ENCODE peak calls at places on chromosomes 4 and X, in six cellular contexts. J is activated naive CD8-positive, alpha-beta T cell treated with anti-CD3 and anti-CD28 coated beads, Interleukin-2, amount 50 U/mL, for 24 hours; D is WTC11; W is T follicular helper cell; E is AG04450; G is testis. L is an unnamed sample.

GRCh38 chr4:173009129-173009823 is 159.3 kb upstream of the GALNT7 start:
- DNase-seq in J (no peak), D (no peak), W (no peak), E (no peak), G (no peak), L (no peak)

GRCh38 chrX:27336466-27337091 is 126.6 kb downstream of the PPP4R3C start:
- DNase-seq in J (peak), D (peak), W (peak), E (no peak), G (peak), L (peak)

GRCh38 chr4:165986956-165987698 is 114.1 kb downstream of the TLL1 start:
- DNase-seq in J (no peak), D (no peak), W (no peak), E (no peak), G (no peak), L (no peak)

GRCh38 chr4:2937146-2937857 is 25.9 kb downstream of the NOP14 start:
- DNase-seq in J (peak), D (no peak), W (no peak), E (no peak), G (peak), L (peak)

GRCh38 chrX:19740744-19741143 is 146.7 kb downstream of the SH3KBP1 start:
- DNase-seq in J (no peak), D (no peak), W (no peak), E (no peak), G (no peak), L (no peak)

GRCh38 chr4:174217273-174218126 is 66.0 kb downstream of the FBXO8 start:
- DNase-seq in J (no peak), D (peak), W (peak), E (no peak), G (peak), L (no peak)

GRCh38 chr4:147309434-147309833 is 171.5 kb upstream of the EDNRA start:
- DNase-seq in J (no peak), D (no peak), W (no peak), E (no peak), G (no peak), L (no peak)

GRCh38 chrX:155086202-155086840 is 15.0 kb downstream of the BRCC3 start:
- DNase-seq in J (peak), D (peak), W (peak), E (no peak), G (peak), L (peak)

GRCh38 chr4:173170210-173170778 is 1.7 kb downstream of the GALNT7 start:
- DNase-seq in J (no peak), D (no peak), W (no peak), E (no peak), G (no peak), L (no peak)

GRCh38 chr4:76156635-76157034 is 8.4 kb upstream of the NUP54 start:
- DNase-seq in J (no peak), D (no peak), W (no peak), E (no peak), G (no peak), L (no peak)

GRCh38 chrX:149504226-149504914 is 736 bp downstream of the IDS start:
- DNase-seq in J (peak), D (peak), W (peak), E (no peak), G (no peak), L (peak)

GRCh38 chr4:121717680-121718237 is 21.0 kb upstream of the ANXA5 start:
- DNase-seq in J (no peak), D (no peak), W (no peak), E (no peak), G (no peak), L (no peak)

GRCh38 chrX:102516314-102516936 is at the start of gene TMSB15A:
- DNase-seq in J (peak), D (peak), W (peak), E (no peak), G (peak), L (peak)

GRCh38 chr4:56723201-56723605 is 42.1 kb upstream of the HOPX start:
- DNase-seq in J (peak), D (no peak), W (no peak), E (no peak), G (no peak), L (no peak)

GRCh38 chrX:122625821-122626220 is 558.3 kb upstream of the GRIA3 start:
- DNase-seq in J (no peak), D (no peak), W (no peak), E (no peak), G (no peak), L (no peak)

GRCh38 chr4:102007959-102008425 is 217.5 kb downstream of the BANK1 start:
- DNase-seq in J (no peak), D (no peak), W (no peak), E (no peak), G (no peak), L (no peak)

GRCh38 chrX:1884446-1884845 is 269.6 kb downstream of the ASMT start:
- DNase-seq in J (no peak), D (no peak), W (no peak), E (no peak), G (no peak), L (no peak)

GRCh38 chrX:30904632-30905031 is 15.6 kb upstream of the TAB3 start:
- DNase-seq in J (no peak), D (no peak), W (no peak), E (no peak), G (no peak), L (no peak)

GRCh38 chr4:56666279-56666678 is 14.8 kb downstream of the HOPX start:
- DNase-seq in J (no peak), D (no peak), W (no peak), E (no peak), G (no peak), L (no peak)

GRCh38 chr4:2829933-2830451 is 13.7 kb upstream of the ADD1 start:
- DNase-seq in J (no peak), D (peak), W (no peak), E (no peak), G (no peak), L (no peak)

GRCh38 chrX:8868070-8868795 is 67.0 kb upstream of the FAM9A start:
- DNase-seq in J (no peak), D (no peak), W (no peak), E (peak), G (no peak), L (no peak)

GRCh38 chrX:48064261-48064660 is 7.2 kb downstream of the ZNF630 start:
- DNase-seq in J (no peak), D (no peak), W (no peak), E (no peak), G (no peak), L (no peak)

GRCh38 chrX:75086731-75087195 is 69.3 kb downstream of the ABCB7 start:
- DNase-seq in J (no peak), D (no peak), W (no peak), E (no peak), G (no peak), L (no peak)

GRCh38 chr4:185997287-185997686 is 71.7 kb upstream of the TLR3 start:
- DNase-seq in J (no peak), D (no peak), W (no peak), E (no peak), G (no peak), L (no peak)

GRCh38 chr4:177308125-177308524 is 1.5 kb upstream of the NEIL3 start:
- DNase-seq in J (no peak), D (no peak), W (no peak), E (no peak), G (no peak), L (no peak)

GRCh38 chr4:134585972-134586371 is 384.4 kb upstream of the PABPC4L start:
- DNase-seq in J (no peak), D (no peak), W (no peak), E (no peak), G (no peak), L (no peak)

GRCh38 chr4:1373892-1374705 is 27.1 kb downstream of the UVSSA start:
- DNase-seq in J (no peak), D (peak), W (no peak), E (no peak), G (no peak), L (no peak)

GRCh38 chr4:81453024-81453423 is 18.7 kb downstream of the RASGEF1B start:
- DNase-seq in J (no peak), D (peak), W (no peak), E (no peak), G (no peak), L (no peak)

GRCh38 chrX:100645106-100645505 is 1.1 kb downstream of the SRPX2 start:
- DNase-seq in J (no peak), D (no peak), W (no peak), E (no peak), G (no peak), L (no peak)

GRCh38 chr4:42280327-42281095 is 116.8 kb upstream of the SHISA3 start:
- DNase-seq in J (peak), D (peak), W (no peak), E (no peak), G (no peak), L (no peak)

GRCh38 chr4:40471923-40472322 is 136.8 kb downstream of the CHRNA9 start:
- DNase-seq in J (no peak), D (no peak), W (no peak), E (no peak), G (no peak), L (no peak)

GRCh38 chr4:41745292-41746024 is 3.1 kb downstream of the PHOX2B start:
- DNase-seq in J (no peak), D (peak), W (no peak), E (no peak), G (no peak), L (peak)